ENCODE peak calls at places on chromosomes 16 and 17, in nine cellular contexts. M is tibial nerve, K is fibroblast of pulmonary artery, W is astrocyte of the cerebellum, L is HCT116, X is OCI-LY7, O is endothelial cell of umbilical vein, H is Peyer's patch, Q is right atrium auricular region. N is an unnamed sample.

GRCh38 chr17:38873646-38874380 is 4.0 kb downstream of the LASP1 start:
- DNase-seq in M (no peak), K (no peak), W (no peak), L (no peak), X (no peak), O (no peak), H (peak), Q (no peak), N (no peak)

GRCh38 chr17:76391200-76391715 is 6.8 kb downstream of the SPHK1 start:
- DNase-seq in M (no peak), K (no peak), W (no peak), L (no peak), X (no peak), O (no peak), H (no peak), Q (no peak), N (no peak)

GRCh38 chr17:40551874-40552768 is 13.2 kb downstream of the CCR7 start:
- DNase-seq in M (peak), K (peak), W (peak), L (no peak), X (no peak), O (no peak), H (peak), Q (peak), N (no peak)

GRCh38 chr17:81537343-81537855 is 9.2 kb downstream of the FSCN2 start:
- DNase-seq in M (no peak), K (no peak), W (no peak), L (peak), X (peak), O (no peak), H (peak), Q (no peak), N (no peak)

GRCh38 chr17:9408381-9408780 is 167.2 kb downstream of the STX8 start:
- DNase-seq in M (no peak), K (no peak), W (peak), L (no peak), X (no peak), O (no peak), H (no peak), Q (no peak), N (no peak)

GRCh38 chr17:75154195-75155106 is at the start of gene JPT1:
- DNase-seq in M (peak), K (peak), W (peak), L (peak), X (peak), O (peak), H (peak), Q (peak), N (peak)

GRCh38 chr17:76442341-76443338 is 10.3 kb downstream of the UBE2O start:
- DNase-seq in M (no peak), K (peak), W (no peak), L (no peak), X (no peak), O (peak), H (no peak), Q (no peak), N (no peak)

GRCh38 chr16:92431-93339 is 14.7 kb downstream of the MPG start:
- DNase-seq in M (no peak), K (no peak), W (no peak), L (no peak), X (no peak), O (no peak), H (no peak), Q (no peak), N (no peak)

GRCh38 chr16:80923356-80923755 is 83.3 kb downstream of the CMC2 start:
- DNase-seq in M (no peak), K (no peak), W (no peak), L (no peak), X (no peak), O (no peak), H (no peak), Q (no peak), N (no peak)

GRCh38 chr17:76531501-76532038 is 5.9 kb downstream of the CYGB start:
- DNase-seq in M (no peak), K (no peak), W (no peak), L (no peak), X (no peak), O (no peak), H (no peak), Q (no peak), N (no peak)

GRCh38 chr17:37743875-37744632 is 805 bp downstream of the HNF1B start:
- DNase-seq in M (no peak), K (no peak), W (no peak), L (no peak), X (no peak), O (no peak), H (peak), Q (no peak), N (no peak)

GRCh38 chr17:30372755-30373154 is 6.0 kb upstream of the CPD start:
- DNase-seq in M (no peak), K (no peak), W (no peak), L (peak), X (peak), O (no peak), H (no peak), Q (no peak), N (no peak)
- TF ChIP-seq CTCF in M (no peak), K (no peak), W (peak), L (peak), X (peak), O (no peak), H (no peak), Q (no peak), N (no peak)

GRCh38 chr16:88566158-88566557 is 4.0 kb upstream of the ZC3H18 start:
- DNase-seq in M (no peak), K (peak), W (no peak), L (peak), X (no peak), O (peak), H (no peak), Q (no peak), N (peak)

GRCh38 chr16:88560722-88561484 is 9.3 kb upstream of the ZC3H18 start:
- DNase-seq in M (no peak), K (peak), W (peak), L (no peak), X (no peak), O (no peak), H (no peak), Q (no peak), N (no peak)

GRCh38 chr16:88556294-88556988 is 13.8 kb upstream of the ZC3H18 start:
- DNase-seq in M (no peak), K (no peak), W (no peak), L (no peak), X (peak), O (no peak), H (no peak), Q (no peak), N (no peak)

GRCh38 chr16:88558457-88559442 is 11.5 kb upstream of the ZC3H18 start:
- DNase-seq in M (peak), K (peak), W (peak), L (peak), X (peak), O (peak), H (peak), Q (peak), N (no peak)

DNA sequence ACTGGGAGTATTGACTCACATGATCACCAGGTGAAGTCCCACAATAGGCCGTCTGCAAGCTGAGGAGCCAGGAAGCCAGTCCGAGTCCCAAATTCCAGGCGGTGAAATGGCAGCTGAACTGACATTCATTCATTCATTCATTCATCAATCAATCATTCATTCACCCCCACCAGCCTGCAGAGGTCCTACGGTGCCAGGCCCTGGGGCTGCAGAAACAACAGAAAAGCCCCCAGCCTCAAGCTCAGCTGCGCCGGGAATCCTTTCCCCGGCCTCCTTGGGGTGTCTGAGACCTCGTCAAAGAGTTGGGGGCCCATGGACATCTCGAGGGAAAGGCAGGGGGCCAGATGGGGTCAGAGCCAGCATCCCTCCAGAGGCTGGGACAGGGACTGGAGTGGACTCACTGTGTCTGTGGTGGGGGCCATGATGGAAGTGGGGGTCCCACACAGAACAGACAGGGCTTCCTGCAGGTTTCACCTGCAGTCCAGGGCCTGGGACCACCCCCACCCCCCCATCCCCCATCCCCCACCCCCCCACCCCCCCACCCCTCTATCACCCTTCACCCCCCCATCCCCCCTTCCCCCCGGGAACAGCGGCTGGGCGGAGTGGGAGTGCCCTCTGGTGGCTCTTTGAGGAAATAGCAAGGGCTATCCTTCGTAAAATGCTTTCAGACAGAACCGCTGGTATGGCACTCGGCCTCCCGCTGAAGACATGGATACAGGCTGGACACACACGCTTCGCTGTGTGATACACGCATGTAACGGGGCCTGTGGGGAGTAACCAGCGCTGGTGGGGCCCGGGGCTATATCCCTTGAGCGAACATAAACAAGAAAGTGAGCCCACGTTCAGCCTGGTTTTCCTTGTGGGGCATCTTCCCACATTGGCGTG is 8.5 kb upstream of the ZC3H18 start:
- DNase-seq in M (peak), K (peak), W (peak), L (peak), X (peak), O (peak), H (peak), Q (no peak), N (no peak)
- H3K4me3 ChIP-seq in M (peak), K (peak), W (peak), L (peak), X (no peak), O (no peak), H (no peak), Q (peak), N (peak)

GRCh38 chr16:89184685-89185061 is 13.1 kb downstream of the CDH15 start:
- DNase-seq in M (no peak), K (no peak), W (no peak), L (no peak), X (no peak), O (no peak), H (no peak), Q (no peak), N (no peak)

GRCh38 chr16:89183975-89184684 is 12.6 kb downstream of the CDH15 start:
- DNase-seq in M (no peak), K (no peak), W (no peak), L (no peak), X (no peak), O (no peak), H (no peak), Q (no peak), N (no peak)

GRCh38 chr16:89179656-89180315 is 8.2 kb downstream of the CDH15 start:
- DNase-seq in M (no peak), K (no peak), W (no peak), L (no peak), X (no peak), O (no peak), H (no peak), Q (no peak), N (no peak)

GRCh38 chr16:89185062-89185751 is 13.7 kb downstream of the CDH15 start:
- DNase-seq in M (no peak), K (no peak), W (no peak), L (no peak), X (no peak), O (no peak), H (no peak), Q (no peak), N (no peak)

GRCh38 chr16:89183463-89183862 is 11.9 kb downstream of the CDH15 start:
- DNase-seq in M (no peak), K (no peak), W (no peak), L (no peak), X (no peak), O (no peak), H (no peak), Q (no peak), N (no peak)
- TF ChIP-seq CTCF in M (no peak), K (no peak), W (no peak), L (no peak), X (no peak), O (no peak), H (no peak), Q (no peak), N (no peak)

DNA sequence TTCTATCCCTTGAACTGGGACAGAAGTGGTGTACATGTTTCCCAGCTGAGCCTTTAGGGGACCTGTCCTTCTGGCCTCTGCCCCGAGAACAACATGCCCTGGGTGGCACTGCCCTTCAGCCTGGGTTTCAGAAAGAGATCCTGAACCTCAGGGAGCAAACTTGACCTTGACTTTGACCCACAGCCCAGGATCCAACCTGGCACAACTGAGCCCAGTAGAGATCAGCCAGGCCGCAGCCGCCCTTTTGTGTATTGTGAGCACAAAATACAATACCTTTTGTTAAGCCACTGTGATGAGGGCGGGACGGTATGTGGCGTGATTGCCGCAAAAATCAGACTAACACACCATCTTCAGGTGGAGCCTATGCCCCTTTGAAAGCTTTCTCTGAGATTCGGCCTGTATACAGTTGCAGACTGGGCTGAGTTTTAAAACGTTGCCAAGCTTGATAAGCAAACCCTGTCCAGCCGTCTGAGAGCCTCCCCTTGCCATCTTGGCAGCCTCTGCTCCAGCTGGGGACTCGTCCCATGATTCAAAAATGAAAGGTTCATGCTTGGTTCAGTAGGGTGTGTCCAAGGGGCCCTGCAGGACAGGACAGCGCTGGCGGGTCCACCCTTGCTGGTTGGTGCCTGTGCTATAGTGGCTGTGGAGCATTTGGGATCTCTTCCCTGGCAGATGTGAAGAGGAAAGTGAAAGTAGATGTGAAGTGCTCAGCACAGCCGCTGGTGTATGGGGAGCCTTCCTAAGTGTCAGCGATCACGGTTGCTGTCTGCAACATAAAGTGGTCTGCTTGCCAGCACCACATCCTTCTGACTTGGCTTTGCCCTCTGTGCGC is 40.3 kb downstream of the FOXL1 start:
- DNase-seq in M (no peak), K (no peak), W (no peak), L (no peak), X (no peak), O (peak), H (no peak), Q (no peak), N (no peak)
- H3K4me3 ChIP-seq in M (peak), K (peak), W (no peak), L (no peak), X (no peak), O (peak), H (no peak), Q (peak), N (no peak)

DNA sequence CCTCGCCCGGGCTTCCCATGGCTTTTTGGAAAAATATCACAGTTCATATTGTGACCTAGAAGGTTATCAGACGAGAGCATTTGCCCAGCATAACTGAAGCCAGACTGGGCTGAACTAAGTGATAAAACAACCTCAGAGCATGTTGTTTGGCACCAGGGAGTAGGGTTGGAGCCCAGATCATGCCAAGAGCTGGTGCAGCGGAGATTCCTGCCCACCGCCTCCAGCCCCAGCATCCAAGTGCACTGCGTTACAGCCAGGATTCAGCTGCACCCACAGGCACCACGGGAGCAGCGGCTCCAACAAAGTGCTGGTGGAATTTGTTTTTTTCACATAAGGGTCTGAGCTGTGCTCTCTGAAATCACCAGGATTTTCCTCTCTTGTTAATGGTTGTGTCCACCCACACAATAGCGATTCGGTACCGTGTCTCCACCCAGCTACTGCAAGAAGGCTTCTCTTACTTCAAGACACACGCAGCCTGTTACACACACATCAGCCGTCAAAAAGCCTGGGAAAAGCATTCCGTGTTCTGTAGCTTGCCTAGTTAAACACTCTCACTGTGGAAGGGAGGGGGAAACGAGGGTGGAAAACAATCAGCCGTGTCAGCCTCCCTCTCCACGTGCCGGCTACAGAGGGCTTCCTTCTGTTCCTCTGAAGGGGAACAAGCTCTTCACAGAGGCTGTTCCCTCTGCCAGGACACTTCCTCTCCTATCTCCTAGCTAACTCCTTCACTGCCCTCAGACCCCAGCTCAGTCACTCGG is 273.7 kb downstream of the C16orf95 start:
- DNase-seq in M (no peak), K (peak), W (no peak), L (no peak), X (no peak), O (peak), H (no peak), Q (no peak), N (no peak)
- TF ChIP-seq CTCF in M (no peak), K (no peak), W (no peak), L (no peak), X (no peak), O (no peak), H (no peak), Q (no peak), N (no peak)

GRCh38 chr16:30983898-30984610 is 953 bp upstream of the HSD3B7 start:
- DNase-seq in M (no peak), K (no peak), W (no peak), L (no peak), X (no peak), O (no peak), H (no peak), Q (no peak), N (no peak)

GRCh38 chr16:30985401-30986128 is 558 bp downstream of the HSD3B7 start:
- DNase-seq in M (no peak), K (no peak), W (no peak), L (peak), X (no peak), O (no peak), H (peak), Q (peak), N (no peak)

GRCh38 chr16:30986129-30986991 is 1.4 kb downstream of the HSD3B7 start:
- DNase-seq in M (no peak), K (no peak), W (no peak), L (no peak), X (no peak), O (no peak), H (no peak), Q (no peak), N (no peak)

GRCh38 chr16:30983289-30983889 is 1.6 kb upstream of the HSD3B7 start:
- DNase-seq in M (no peak), K (no peak), W (no peak), L (no peak), X (no peak), O (no peak), H (no peak), Q (no peak), N (no peak)

GRCh38 chr16:30984669-30985400 is at the start of gene HSD3B7:
- DNase-seq in M (peak), K (peak), W (peak), L (peak), X (peak), O (peak), H (peak), Q (peak), N (peak)
- H3K4me3 ChIP-seq in M (peak), K (peak), W (peak), L (peak), X (no peak), O (peak), H (peak), Q (peak), N (peak)

GRCh38 chr17:72825218-72825617 is 267.3 kb downstream of the SLC39A11 start:
- DNase-seq in M (no peak), K (no peak), W (no peak), L (no peak), X (no peak), O (no peak), H (no peak), Q (no peak), N (no peak)

GRCh38 chr17:72832306-72832705 is 260.2 kb downstream of the SLC39A11 start:
- DNase-seq in M (no peak), K (no peak), W (no peak), L (no peak), X (no peak), O (no peak), H (no peak), Q (no peak), N (no peak)

GRCh38 chr17:72822358-72823023 is 270.0 kb downstream of the SLC39A11 start:
- DNase-seq in M (no peak), K (no peak), W (no peak), L (peak), X (no peak), O (no peak), H (no peak), Q (no peak), N (no peak)

DNA sequence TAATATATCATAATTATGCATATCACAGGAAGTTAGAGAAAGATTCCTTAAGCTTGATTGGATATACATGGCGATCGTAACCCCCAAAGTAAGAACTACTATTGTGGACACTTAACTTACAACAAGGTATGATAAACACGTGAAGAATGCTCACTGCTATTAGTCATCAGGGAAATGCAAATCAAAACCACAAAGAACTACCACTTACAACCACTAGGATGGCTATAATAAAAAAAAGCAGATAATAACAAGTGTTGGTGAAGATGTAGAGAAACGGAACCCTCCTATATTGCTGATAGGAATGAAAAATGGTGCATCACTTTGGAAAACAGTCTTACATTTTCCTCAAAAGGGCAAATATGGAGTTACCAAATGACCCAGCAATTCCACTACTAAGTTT is 265.9 kb downstream of the SLC39A11 start:
- DNase-seq in M (no peak), K (peak), W (no peak), L (peak), X (no peak), O (no peak), H (no peak), Q (no peak), N (no peak)
- TF ChIP-seq CTCF in M (no peak), K (no peak), W (no peak), L (peak), X (no peak), O (no peak), H (peak), Q (no peak), N (peak)